ENCODE peak calls at places on chromosome 6, in seven cellular contexts. S, K, L, E, O, M and H are unnamed samples.

GRCh38 chr6:12173670-12174069 is 116.5 kb upstream of the EDN1 start:
- DNase-seq in O (no peak), E (peak; percentile 70), L (no peak), S (no peak), M (no peak), K (no peak), H (no peak)

GRCh38 chr6:99285881-99286280 is 63.6 kb downstream of the FAXC start:
- DNase-seq in K (no peak), O (no peak), M (no peak), E (no peak), L (no peak), S (no peak), H (peak; percentile 4)

GRCh38 chr6:30931959-30932645 is at the start of gene SFTA2:
- DNase-seq in S (no peak), M (no peak), O (no peak), E (peak; percentile 86), L (no peak), K (no peak), H (no peak)

GRCh38 chr6:36739947-36740817 is 42.6 kb downstream of the RAB44 start:
- DNase-seq in E (no peak), S (peak; percentile 30), L (peak; percentile 35), K (no peak), M (no peak), O (no peak), H (no peak)

GRCh38 chr6:18263561-18264337 is 581 bp downstream of the DEK start:
- DNase-seq in E (peak; percentile 62), S (peak; percentile 88), M (peak; percentile 69), L (peak; percentile 55), O (no peak), K (peak; percentile 41), H (peak; percentile 73)

GRCh38 chr6:109869398-109870165 is 108.5 kb upstream of the GPR6 start:
- DNase-seq in L (no peak), K (no peak), M (no peak), O (no peak), S (peak; percentile 69), E (no peak), H (no peak)

GRCh38 chr6:34027445-34027936 is 118.4 kb downstream of the GRM4 start:
- DNase-seq in S (peak; percentile 81), M (peak; percentile 72), O (no peak), K (peak; percentile 69), E (peak; percentile 24), L (peak; percentile 24), H (peak; percentile 42)

GRCh38 chr6:158564243-158565121 is 4.6 kb downstream of the TMEM181 start:
- DNase-seq in E (no peak), S (no peak), M (no peak), L (no peak), O (peak; percentile 33), K (peak; percentile 45), H (no peak)

GRCh38 chr6:156719720-156720563 is 57.2 kb upstream of the ARID1B start:
- DNase-seq in S (peak; percentile 99), E (peak; percentile 95), L (peak; percentile 97), M (peak; percentile 98), O (peak; percentile 96), K (peak; percentile 68), H (peak; percentile 98)

GRCh38 chr6:148082044-148082443 is 260.6 kb upstream of the SASH1 start:
- DNase-seq in L (no peak), K (no peak), M (no peak), O (no peak), S (no peak), E (no peak), H (no peak)

GRCh38 chr6:162344935-162345599 is 382.5 kb downstream of the PRKN start:
- DNase-seq in L (peak; percentile 13), O (no peak), K (no peak), M (no peak), S (no peak), E (peak; percentile 57), H (no peak)

GRCh38 chr6:131682427-131682826 is 18.8 kb downstream of the OR2A4 start:
- DNase-seq in M (no peak), S (no peak), O (no peak), E (no peak), K (no peak), L (peak; percentile 3), H (no peak)

GRCh38 chr6:160160450-160160849 is 38.8 kb downstream of the SLC22A1 start:
- DNase-seq in K (no peak), O (no peak), L (peak; percentile 34), E (no peak), M (peak; percentile 52), S (no peak), H (peak; percentile 54)